ENCODE peak calls at places on chromosomes 7 and 10, in five cellular contexts. G is AG04449, J is neuronal stem cell, C is heart left ventricle, R is A549. Y is an unnamed sample.
A peak's percentile ranks its signal among the peaks of the same experiment; 100 is the strongest.

GRCh38 chr7:105718511-105718925 is 137.2 kb upstream of the EFCAB10 start:
- DNase-seq in G (no peak), J (no peak), C (peak; percentile 45), R (no peak), Y (no peak)

GRCh38 chr7:3272691-3273141 is 28.3 kb upstream of the SDK1 start:
- DNase-seq in G (no peak), J (no peak), C (no peak), R (peak; percentile 65), Y (peak; percentile 92)

GRCh38 chr7:157485361-157485831 is 148.6 kb downstream of the DNAJB6 start:
- DNase-seq in G (no peak), J (no peak), C (no peak), R (no peak), Y (no peak)

GRCh38 chr10:77635402-77636227 is 2.0 kb downstream of the KCNMA1 start:
- DNase-seq in G (no peak), J (no peak), C (no peak), R (no peak), Y (no peak)

GRCh38 chr7:324011-324410 is 34.0 kb downstream of the FOXL3 start:
- DNase-seq in G (no peak), J (no peak), C (peak; percentile 4), R (no peak), Y (no peak)

GRCh38 chr7:105026750-105027149 is 12.7 kb downstream of the KMT2E start:
- DNase-seq in G (no peak), J (no peak), C (no peak), R (no peak), Y (no peak)

GRCh38 chr7:43700059-43700501 is 29.2 kb downstream of the COA1 start:
- DNase-seq in G (no peak), J (peak; percentile 9), C (no peak), R (peak; percentile 56), Y (peak; percentile 43)

GRCh38 chr7:121178452-121178851 is 150.3 kb upstream of the WNT16 start:
- DNase-seq in G (no peak), J (no peak), C (no peak), R (no peak), Y (no peak)

GRCh38 chr7:157113607-157114006 is 25.1 kb upstream of the UBE3C start:
- DNase-seq in G (no peak), J (no peak), C (no peak), R (no peak), Y (no peak)

GRCh38 chr10:119140603-119141245 is 24.8 kb downstream of the SFXN4 start:
- DNase-seq in G (no peak), J (no peak), C (no peak), R (no peak), Y (no peak)

GRCh38 chr7:74318043-74318442 is 28.8 kb downstream of the CLIP2 start:
- DNase-seq in G (no peak), J (no peak), C (no peak), R (no peak), Y (no peak)

GRCh38 chr7:83414947-83415346 is 234.0 kb downstream of the SEMA3E start:
- DNase-seq in G (no peak), J (no peak), C (no peak), R (no peak), Y (no peak)

GRCh38 chr7:107108951-107109350 is 59.9 kb upstream of the HBP1 start:
- DNase-seq in G (no peak), J (no peak), C (no peak), R (no peak), Y (no peak)

GRCh38 chr10:6202684-6203330 is at the start of gene PFKFB3:
- DNase-seq in G (no peak), J (peak; percentile 97), C (peak; percentile 98), R (peak; percentile 97), Y (peak; percentile 91)

GRCh38 chr7:45589915-45590678 is 15.9 kb downstream of the ADCY1 start:
- DNase-seq in G (no peak), J (no peak), C (no peak), R (no peak), Y (no peak)

GRCh38 chr7:21550076-21550475 is 7.2 kb downstream of the DNAH11 start:
- DNase-seq in G (no peak), J (no peak), C (no peak), R (no peak), Y (no peak)

GRCh38 chr10:49179699-49180511 is 8.3 kb downstream of the TMEM273 start:
- DNase-seq in G (no peak), J (no peak), C (no peak), R (no peak), Y (no peak)

GRCh38 chr10:108358912-108359311 is 1194.4 kb upstream of the SORCS1 start:
- DNase-seq in G (peak; percentile 76), J (no peak), C (no peak), R (peak; percentile 20), Y (peak; percentile 27)

GRCh38 chr10:2933519-2933918 is 133.8 kb upstream of the PFKP start:
- DNase-seq in G (no peak), J (no peak), C (no peak), R (no peak), Y (no peak)

GRCh38 chr10:122407375-122408125 is 33.0 kb downstream of the PLEKHA1 start:
- DNase-seq in G (no peak), J (no peak), C (peak; percentile 34), R (no peak), Y (no peak)

GRCh38 chr7:115056019-115056418 is 134.1 kb downstream of the MDFIC start:
- DNase-seq in G (no peak), J (no peak), C (no peak), R (no peak), Y (no peak)

GRCh38 chr10:88389456-88389855 is 193.7 kb downstream of the RNLS start:
- DNase-seq in G (no peak), J (no peak), C (no peak), R (peak; percentile 49), Y (peak; percentile 32)

GRCh38 chr7:20236790-20237189 is 19.6 kb upstream of the MACC1 start:
- DNase-seq in G (no peak), J (no peak), C (no peak), R (no peak), Y (no peak)

GRCh38 chr10:120365872-120366271 is 91.2 kb upstream of the PLPP4 start:
- DNase-seq in G (no peak), J (no peak), C (no peak), R (no peak), Y (no peak)

GRCh38 chr10:104059364-104059763 is 26.3 kb downstream of the COL17A1 start:
- DNase-seq in G (no peak), J (no peak), C (no peak), R (no peak), Y (no peak)

GRCh38 chr10:132135398-132135872 is 51.3 kb upstream of the DPYSL4 start:
- DNase-seq in G (no peak), J (no peak), C (peak; percentile 19), R (no peak), Y (no peak)

GRCh38 chr10:14779053-14779649 is 4.5 kb upstream of the FAM107B start:
- DNase-seq in G (no peak), J (no peak), C (no peak), R (peak; percentile 45), Y (peak; percentile 59)

GRCh38 chr10:30094601-30095000 is 35.2 kb upstream of the JCAD start:
- DNase-seq in G (no peak), J (no peak), C (no peak), R (no peak), Y (no peak)

GRCh38 chr7:42606217-42606905 is 305.5 kb downstream of the C7orf25 start:
- DNase-seq in G (no peak), J (no peak), C (no peak), R (no peak), Y (no peak)

GRCh38 chr7:44796034-44796503 is 412 bp upstream of the PPIA start:
- DNase-seq in G (no peak), J (no peak), C (no peak), R (no peak), Y (no peak)

GRCh38 chr10:80408198-80409085 is at the start of gene PRXL2A:
- DNase-seq in G (no peak), J (peak; percentile 85), C (peak; percentile 92), R (peak; percentile 78), Y (no peak)

GRCh38 chr7:100823534-100823933 is 3.8 kb downstream of the EPHB4 start:
- DNase-seq in G (no peak), J (no peak), C (no peak), R (no peak), Y (no peak)

GRCh38 chr7:100826546-100827329 is 585 bp downstream of the EPHB4 start:
- DNase-seq in G (no peak), J (no peak), C (no peak), R (no peak), Y (no peak)

GRCh38 chr7:100824499-100825214 is 2.7 kb downstream of the EPHB4 start:
- DNase-seq in G (no peak), J (no peak), C (no peak), R (no peak), Y (no peak)

GRCh38 chr7:100825760-100826545 is 1.4 kb downstream of the EPHB4 start:
- DNase-seq in G (no peak), J (no peak), C (no peak), R (peak; percentile 56), Y (no peak)

DNA sequence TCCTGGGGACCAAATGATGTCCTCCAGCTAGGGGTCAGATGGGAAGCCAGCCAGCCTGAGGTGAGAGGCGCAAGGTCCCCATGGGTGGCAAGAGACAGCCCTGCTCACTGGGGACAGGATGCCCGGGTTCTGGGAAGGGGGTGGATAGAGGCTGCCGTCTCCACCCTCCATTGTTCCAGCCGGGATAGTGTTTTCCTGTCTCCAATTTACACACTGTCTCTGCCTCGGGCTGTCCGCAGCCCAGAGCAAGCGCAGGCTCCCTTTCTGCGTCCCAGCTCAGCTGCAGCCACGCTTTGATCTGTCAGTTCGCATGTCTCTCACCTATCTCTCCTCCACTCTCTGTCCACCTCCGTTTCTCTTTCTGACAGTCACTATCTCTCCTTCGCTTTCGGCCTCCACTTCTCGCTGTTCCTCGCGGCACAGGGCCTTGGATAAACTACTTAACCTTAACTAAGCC is 2.1 kb downstream of the EPHB4 start:
- DNase-seq in G (no peak), J (no peak), C (peak; percentile 53), R (no peak), Y (no peak)
- H3K4me3 ChIP-seq in G (peak overlapping the region; percentile 74), J (peak overlapping the region; percentile 99), C (peak overlapping the region; percentile 78), R (peak overlapping the region; percentile 100), Y (peak overlapping the region; percentile 78)

DNA sequence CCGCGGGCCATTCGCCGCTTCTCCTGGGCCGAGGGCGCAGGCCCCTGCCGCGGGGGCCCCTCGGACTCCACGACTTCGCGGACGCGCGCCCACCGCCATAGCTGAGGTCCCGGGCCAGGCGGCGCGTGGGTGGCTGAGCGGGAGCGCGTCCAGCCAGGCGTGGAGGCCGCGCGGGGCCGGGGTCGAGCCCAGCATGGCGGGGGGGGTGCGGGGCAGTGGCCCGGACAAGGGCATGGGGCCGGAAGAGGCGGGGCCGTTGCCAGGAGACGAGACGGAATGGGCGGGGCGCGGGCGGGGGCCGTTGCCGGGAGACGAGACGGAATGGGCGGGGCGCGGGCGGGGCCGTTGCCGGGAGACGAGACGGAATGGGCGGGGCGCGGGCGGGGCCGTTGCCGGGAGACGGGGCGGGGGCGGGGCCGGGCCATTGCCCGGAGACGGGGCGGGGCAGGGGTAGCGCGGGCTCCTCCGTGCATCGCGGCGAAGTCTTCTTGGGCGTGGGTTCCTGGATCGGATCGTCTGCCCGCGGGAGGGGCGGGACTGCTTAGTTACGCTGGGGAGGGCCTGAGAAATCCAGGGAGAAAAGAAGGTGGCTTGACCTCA is 14.8 kb downstream of the ADAM8 start:
- DNase-seq in G (no peak), J (no peak), C (peak; percentile 94), R (peak; percentile 75), Y (no peak)
- H3K4me3 ChIP-seq in G (peak overlapping the region; percentile 58), J (peak overlapping the region; percentile 96), C (peak overlapping the region; percentile 78), R (peak overlapping the region; percentile 89), Y (peak overlapping the region; percentile 54)

GRCh38 chr7:150739045-150739432 is 1.8 kb downstream of the GIMAP5 start:
- DNase-seq in G (no peak), J (no peak), C (no peak), R (no peak), Y (no peak)
- H3K4me3 ChIP-seq in G (no peak overlapping the region), J (no peak overlapping the region), C (peak overlapping the region; percentile 60), R (no peak overlapping the region), Y (no peak overlapping the region)

GRCh38 chr10:62610649-62611229 is 193.8 kb upstream of the ADO start:
- DNase-seq in G (no peak), J (peak; percentile 64), C (peak; percentile 54), R (peak; percentile 53), Y (no peak)
- H3K4me3 ChIP-seq in G (no peak overlapping the region), J (no peak overlapping the region), C (no peak overlapping the region), R (no peak overlapping the region), Y (no peak overlapping the region)

Y was measured in AG04450.